ENCODE peak calls at places on chromosomes 2 and 18, in ten cellular contexts. T is lower leg skin, M is dorsolateral prefrontal cortex, B is fibroblast of lung, L is endothelial cell of umbilical vein, Q is kidney, G is Caco-2, N is fibroblast of the aortic adventitia, O is upper lobe of right lung, F is left lung. H is an unnamed sample.

GRCh38 chr2:45432406-45432805 is 178.7 kb downstream of the SRBD1 start:
- DNase-seq in M (no peak), O (no peak), T (no peak), F (no peak), B (peak), Q (no peak), L (no peak), G (no peak), N (peak), H (peak)

GRCh38 chr2:109170645-109171044 is 41.6 kb downstream of the SH3RF3 start:
- DNase-seq in Q (no peak), N (no peak), O (no peak), G (no peak), M (no peak), T (no peak), F (no peak), L (no peak), B (no peak), H (no peak)

GRCh38 chr2:10839813-10840212 is 27.2 kb upstream of the PDIA6 start:
- DNase-seq in T (no peak), O (no peak), B (peak), L (peak), G (peak), Q (no peak), N (peak), F (no peak), M (no peak), H (peak)

GRCh38 chr2:8803658-8804379 is 33.6 kb downstream of the KIDINS220 start:
- DNase-seq in F (peak), T (peak), B (peak), M (no peak), N (peak), L (peak), O (no peak), Q (no peak), G (peak), H (peak)

GRCh38 chr2:144310484-144310883 is 209.4 kb downstream of the ZEB2 start:
- DNase-seq in L (no peak), O (no peak), G (no peak), T (no peak), B (no peak), M (no peak), Q (no peak), N (no peak), F (no peak), H (no peak)

GRCh38 chr2:142974288-142975024 is 97.0 kb downstream of the KYNU start:
- DNase-seq in L (peak), N (peak), G (peak), B (peak), Q (no peak), T (no peak), F (no peak), O (no peak), M (no peak), H (peak)

GRCh38 chr2:233021771-233022170 is 8.7 kb upstream of the NGEF start:
- DNase-seq in F (no peak), G (no peak), Q (no peak), O (no peak), L (no peak), N (peak), M (no peak), T (no peak), B (peak), H (peak)

GRCh38 chr18:10140928-10141327 is 227.1 kb downstream of the VAPA start:
- DNase-seq in G (peak), L (no peak), B (peak), T (no peak), F (no peak), N (no peak), Q (no peak), O (no peak), M (no peak), H (peak)

GRCh38 chr18:59881728-59882685 is 17.8 kb upstream of the PMAIP1 start:
- DNase-seq in M (no peak), G (peak), O (no peak), F (no peak), L (peak), B (no peak), N (peak), T (no peak), Q (no peak), H (peak)

GRCh38 chr2:152071518-152071917 is 27.3 kb downstream of the CACNB4 start:
- DNase-seq in G (no peak), L (no peak), M (no peak), N (no peak), B (no peak), Q (no peak), T (no peak), F (no peak), O (no peak), H (no peak)

GRCh38 chr2:53373126-53373525 is 394.5 kb upstream of the CHAC2 start:
- DNase-seq in Q (no peak), G (no peak), N (no peak), B (no peak), T (no peak), L (no peak), O (no peak), F (no peak), M (no peak), H (no peak)
- TF ChIP-seq CTCF in Q (no peak), G (no peak), N (no peak), B (no peak), T (no peak), L (no peak), O (no peak), F (no peak), M (no peak), H (no peak)

GRCh38 chr2:39781697-39782096 is 2.6 kb upstream of the THUMPD2 start:
- DNase-seq in F (no peak), G (no peak), O (no peak), M (no peak), L (no peak), B (peak), N (no peak), Q (no peak), T (no peak), H (peak)
- H3K4me3 ChIP-seq in F (no peak), G (no peak), O (no peak), M (no peak), L (no peak), B (no peak), N (no peak), Q (no peak), T (no peak), H (no peak)

GRCh38 chr2:191947235-191947634 is 100.3 kb upstream of the CAVIN2 start:
- DNase-seq in G (no peak), O (no peak), N (no peak), M (no peak), T (no peak), L (no peak), B (no peak), Q (no peak), F (no peak), H (no peak)
- TF ChIP-seq CTCF in G (no peak), O (no peak), N (no peak), M (no peak), T (no peak), L (no peak), B (no peak), Q (no peak), F (no peak), H (no peak)

DNA sequence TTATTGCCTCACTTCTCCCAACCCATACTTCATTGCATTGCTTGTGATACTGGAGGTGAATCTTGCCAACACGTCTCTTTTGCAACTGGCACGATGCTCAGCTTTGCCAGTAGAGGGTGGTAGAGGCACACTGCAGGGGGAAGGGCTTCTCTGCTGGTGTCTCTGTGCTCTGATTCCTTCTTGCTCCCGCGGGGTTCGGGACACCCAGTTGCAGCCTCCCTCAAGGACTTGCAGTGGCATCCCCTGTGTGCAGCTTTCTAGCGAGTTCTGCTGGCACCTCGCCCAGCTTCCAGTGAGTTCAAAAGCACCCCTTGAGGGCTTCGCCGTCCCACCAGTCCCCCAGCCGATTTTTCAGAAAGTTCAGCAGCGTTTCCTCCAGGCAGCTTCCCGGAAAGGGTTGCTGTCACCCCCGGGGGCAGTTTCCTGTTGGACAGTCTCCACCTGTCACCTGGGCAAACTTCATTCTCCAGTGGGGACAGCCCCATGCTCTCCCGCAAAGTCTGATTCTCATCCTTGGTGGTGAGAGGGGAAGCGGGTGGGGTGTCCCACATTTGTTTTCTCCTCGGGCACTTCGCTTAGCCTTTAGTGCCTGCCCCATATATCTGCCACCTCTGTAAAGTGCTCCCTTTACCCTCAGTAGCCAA is 35.4 kb upstream of the EN1 start:
- DNase-seq in G (peak), O (peak), T (peak), F (peak), L (peak), M (peak), Q (no peak), B (peak), N (peak), H (peak)
- H3K4me3 ChIP-seq in G (peak), O (peak), T (no peak), F (peak), L (no peak), M (no peak), Q (peak), B (peak), N (peak), H (no peak)

GRCh38 chr2:3754280-3754679 is 50.9 kb downstream of the DCDC2C start:
- DNase-seq in N (no peak), M (no peak), O (no peak), L (no peak), Q (no peak), F (no peak), G (no peak), T (no peak), B (no peak), H (no peak)
- TF ChIP-seq CTCF in N (no peak), M (no peak), O (no peak), L (no peak), Q (no peak), F (no peak), G (peak), T (no peak), B (no peak), H (no peak)

GRCh38 chr2:84805250-84805917 is 75.5 kb downstream of the TRABD2A start:
- DNase-seq in N (peak), G (no peak), B (peak), L (no peak), M (no peak), T (no peak), F (no peak), Q (no peak), O (no peak), H (no peak)

GRCh38 chr2:84799772-84800171 is 81.1 kb downstream of the TRABD2A start:
- DNase-seq in B (no peak), F (no peak), G (no peak), N (no peak), L (no peak), O (no peak), Q (no peak), M (no peak), T (no peak), H (no peak)

GRCh38 chr2:84800194-84800805 is 80.6 kb downstream of the TRABD2A start:
- DNase-seq in Q (no peak), O (no peak), L (no peak), G (no peak), N (no peak), M (no peak), F (no peak), B (no peak), T (no peak), H (no peak)

GRCh38 chr2:84797271-84797670 is 83.6 kb downstream of the TRABD2A start:
- DNase-seq in M (no peak), T (no peak), B (no peak), F (no peak), O (no peak), G (no peak), L (no peak), Q (no peak), N (no peak), H (no peak)

GRCh38 chr2:84801816-84802215 is 79.1 kb downstream of the TRABD2A start:
- DNase-seq in B (peak), O (no peak), N (no peak), F (no peak), T (no peak), Q (no peak), G (no peak), M (no peak), L (no peak), H (no peak)
- H3K4me3 ChIP-seq in B (no peak), O (no peak), N (no peak), F (no peak), T (no peak), Q (no peak), G (no peak), M (no peak), L (no peak), H (no peak)

DNA sequence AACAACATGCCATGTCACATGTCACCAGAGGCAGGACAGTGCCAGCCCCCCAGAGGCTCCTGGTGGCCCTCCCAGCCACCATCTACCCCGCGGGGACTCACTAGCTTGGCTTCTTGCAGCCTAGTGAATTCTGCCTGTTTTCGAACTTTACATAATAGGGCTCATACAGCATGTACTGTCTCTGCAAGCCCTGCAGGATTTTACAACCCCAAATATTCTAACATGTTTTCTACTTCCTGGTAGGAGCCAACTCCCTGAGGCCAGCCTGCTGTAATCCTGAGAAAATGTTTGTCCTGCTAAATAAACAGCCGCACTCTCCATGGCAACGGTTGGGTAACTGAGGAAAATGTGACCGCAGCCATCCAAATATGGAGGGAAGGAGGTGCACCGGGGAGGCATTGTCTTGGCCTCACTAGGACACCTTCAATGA is 2.7 kb downstream of the PER2 start:
- DNase-seq in O (peak), Q (peak), B (peak), F (peak), N (peak), T (peak), L (no peak), G (peak), M (peak), H (peak)
- TF ChIP-seq CTCF in O (no peak), Q (no peak), B (no peak), F (no peak), N (no peak), T (no peak), L (no peak), G (no peak), M (no peak), H (no peak)

GRCh38 chr2:135043345-135043744 is 3.9 kb downstream of the MAP3K19 start:
- DNase-seq in M (no peak), B (no peak), Q (no peak), F (no peak), T (no peak), O (no peak), L (no peak), G (no peak), N (no peak), H (no peak)

GRCh38 chr2:135037831-135038230 is 9.4 kb downstream of the MAP3K19 start:
- DNase-seq in N (no peak), O (no peak), T (no peak), M (no peak), L (no peak), F (no peak), G (no peak), Q (no peak), B (no peak), H (peak)
- H3K4me3 ChIP-seq in N (no peak), O (no peak), T (no peak), M (no peak), L (no peak), F (no peak), G (no peak), Q (no peak), B (no peak), H (no peak)